ENCODE peak calls at places on chromosomes 16 and 17, in seven cellular contexts. One of them, this sample, is unnamed.

GRCh38 chr17:19645608-19646250 is 2.8 kb upstream of the ALDH3A2 start:
- DNase-seq in endothelial cell: peak
- DNase-seq in breast epithelium: no peak
- DNase-seq in effector memory CD8-positive, alpha-beta T cell: peak
- DNase-seq in IMR-90: no peak
- DNase-seq in heart left ventricle: no peak
- DNase-seq in cardiac muscle cell: peak
- DNase-seq in this sample: no peak

GRCh38 chr17:17472333-17472920 is 4.4 kb upstream of the MED9 start:
- DNase-seq in endothelial cell: no peak
- DNase-seq in breast epithelium: no peak
- DNase-seq in effector memory CD8-positive, alpha-beta T cell: no peak
- DNase-seq in IMR-90: no peak
- DNase-seq in heart left ventricle: no peak
- DNase-seq in cardiac muscle cell: no peak
- DNase-seq in this sample: no peak

GRCh38 chr16:19223235-19223847 is 55.3 kb downstream of the SYT17 start:
- DNase-seq in endothelial cell: peak
- DNase-seq in breast epithelium: no peak
- DNase-seq in effector memory CD8-positive, alpha-beta T cell: no peak
- DNase-seq in IMR-90: peak
- DNase-seq in heart left ventricle: no peak
- DNase-seq in cardiac muscle cell: peak
- DNase-seq in this sample: no peak

GRCh38 chr16:70252355-70252988 is 732 bp upstream of the EXOSC6 start:
- DNase-seq in endothelial cell: peak
- DNase-seq in breast epithelium: no peak
- DNase-seq in effector memory CD8-positive, alpha-beta T cell: no peak
- DNase-seq in IMR-90: peak
- DNase-seq in heart left ventricle: no peak
- DNase-seq in cardiac muscle cell: peak
- DNase-seq in this sample: no peak

GRCh38 chr16:14018848-14019247 is 52.3 kb upstream of the MRTFB start:
- DNase-seq in endothelial cell: no peak
- DNase-seq in breast epithelium: no peak
- DNase-seq in effector memory CD8-positive, alpha-beta T cell: no peak
- DNase-seq in IMR-90: no peak
- DNase-seq in heart left ventricle: no peak
- DNase-seq in cardiac muscle cell: no peak
- DNase-seq in this sample: no peak

GRCh38 chr17:7549401-7550055 is 670 bp downstream of the TNFSF12 start:
- DNase-seq in endothelial cell: no peak
- DNase-seq in breast epithelium: no peak
- DNase-seq in effector memory CD8-positive, alpha-beta T cell: no peak
- DNase-seq in IMR-90: no peak
- DNase-seq in heart left ventricle: no peak
- DNase-seq in cardiac muscle cell: no peak
- DNase-seq in this sample: no peak

GRCh38 chr16:48271728-48272127 is 24.4 kb upstream of the ABCC11 start:
- DNase-seq in endothelial cell: no peak
- DNase-seq in breast epithelium: no peak
- DNase-seq in effector memory CD8-positive, alpha-beta T cell: no peak
- DNase-seq in IMR-90: peak
- DNase-seq in heart left ventricle: no peak
- DNase-seq in cardiac muscle cell: no peak
- DNase-seq in this sample: no peak

GRCh38 chr17:77145635-77146632 is 5.2 kb downstream of the SEC14L1 start:
- DNase-seq in endothelial cell: no peak
- DNase-seq in breast epithelium: peak
- DNase-seq in effector memory CD8-positive, alpha-beta T cell: no peak
- DNase-seq in IMR-90: peak
- DNase-seq in heart left ventricle: peak
- DNase-seq in cardiac muscle cell: peak
- DNase-seq in this sample: no peak

GRCh38 chr16:84947996-84948854 is 63.1 kb downstream of the ZDHHC7 start:
- DNase-seq in endothelial cell: no peak
- DNase-seq in breast epithelium: no peak
- DNase-seq in effector memory CD8-positive, alpha-beta T cell: no peak
- DNase-seq in IMR-90: no peak
- DNase-seq in heart left ventricle: no peak
- DNase-seq in cardiac muscle cell: no peak
- DNase-seq in this sample: no peak

GRCh38 chr17:933168-934083 is 46.1 kb downstream of the NXN start:
- DNase-seq in endothelial cell: no peak
- DNase-seq in breast epithelium: peak
- DNase-seq in effector memory CD8-positive, alpha-beta T cell: no peak
- DNase-seq in IMR-90: peak
- DNase-seq in heart left ventricle: no peak
- DNase-seq in cardiac muscle cell: peak
- DNase-seq in this sample: no peak

GRCh38 chr16:27999687-28000086 is 63.8 kb downstream of the GSG1L start:
- DNase-seq in endothelial cell: no peak
- DNase-seq in breast epithelium: no peak
- DNase-seq in effector memory CD8-positive, alpha-beta T cell: no peak
- DNase-seq in IMR-90: peak
- DNase-seq in heart left ventricle: no peak
- DNase-seq in cardiac muscle cell: no peak
- DNase-seq in this sample: no peak

GRCh38 chr17:32755045-32755805 is 121.7 kb downstream of the MYO1D start:
- DNase-seq in endothelial cell: no peak
- DNase-seq in breast epithelium: no peak
- DNase-seq in effector memory CD8-positive, alpha-beta T cell: no peak
- DNase-seq in IMR-90: peak
- DNase-seq in heart left ventricle: no peak
- DNase-seq in cardiac muscle cell: peak
- DNase-seq in this sample: no peak

This sample was measured in D721Med.